ENCODE peak calls at places on chromosomes 1 and 21, in nine cellular contexts. One of them, this sample, is unnamed.

GRCh38 chr1:56864430-56864829 is 9.8 kb downstream of the C8A start:
- DNase-seq in sciatic nerve: no peak
- DNase-seq in NCI-H1436: no peak
- DNase-seq in activated CD8-positive, alpha-beta memory T cell treated with anti-CD3 and anti-CD28 coated beads for 1 hour: no peak
- DNase-seq in NCI-H1417 treated with DMSO at 0.1 percent for 48 hours: no peak
- DNase-seq in K562: no peak
- DNase-seq in NCI-H524: no peak
- DNase-seq in BJ: no peak
- DNase-seq in NB4: no peak
- DNase-seq in this sample: no peak

GRCh38 chr1:211616231-211617031 is 37.5 kb upstream of the SLC30A1 start:
- DNase-seq in NCI-H524: no peak
- DNase-seq in NCI-H1436: no peak
- DNase-seq in NCI-H1417 treated with DMSO at 0.1 percent for 48 hours: no peak
- DNase-seq in BJ: no peak
- DNase-seq in K562: no peak
- DNase-seq in NB4: no peak
- DNase-seq in activated CD8-positive, alpha-beta memory T cell treated with anti-CD3 and anti-CD28 coated beads for 1 hour: no peak
- DNase-seq in sciatic nerve: peak
- DNase-seq in this sample: no peak

GRCh38 chr1:100631015-100631521 is 88.5 kb upstream of the VCAM1 start:
- DNase-seq in K562: no peak
- DNase-seq in NCI-H1417 treated with DMSO at 0.1 percent for 48 hours: no peak
- DNase-seq in activated CD8-positive, alpha-beta memory T cell treated with anti-CD3 and anti-CD28 coated beads for 1 hour: no peak
- DNase-seq in NB4: peak
- DNase-seq in NCI-H1436: no peak
- DNase-seq in NCI-H524: no peak
- DNase-seq in BJ: no peak
- DNase-seq in sciatic nerve: no peak
- DNase-seq in this sample: no peak

GRCh38 chr1:230682274-230682673 is 31.6 kb downstream of the AGT start:
- DNase-seq in NCI-H1436: no peak
- DNase-seq in BJ: no peak
- DNase-seq in NCI-H524: peak
- DNase-seq in sciatic nerve: no peak
- DNase-seq in activated CD8-positive, alpha-beta memory T cell treated with anti-CD3 and anti-CD28 coated beads for 1 hour: no peak
- DNase-seq in NCI-H1417 treated with DMSO at 0.1 percent for 48 hours: no peak
- DNase-seq in NB4: no peak
- DNase-seq in K562: peak
- DNase-seq in this sample: no peak

GRCh38 chr21:28338906-28339305 is 653.8 kb downstream of the LTN1 start:
- DNase-seq in activated CD8-positive, alpha-beta memory T cell treated with anti-CD3 and anti-CD28 coated beads for 1 hour: no peak
- DNase-seq in NCI-H1417 treated with DMSO at 0.1 percent for 48 hours: no peak
- DNase-seq in NCI-H1436: no peak
- DNase-seq in NB4: no peak
- DNase-seq in K562: no peak
- DNase-seq in NCI-H524: no peak
- DNase-seq in sciatic nerve: no peak
- DNase-seq in BJ: no peak
- DNase-seq in this sample: no peak

GRCh38 chr1:195026792-195027191 is 1581.4 kb downstream of the KCNT2 start:
- DNase-seq in sciatic nerve: no peak
- DNase-seq in BJ: no peak
- DNase-seq in NB4: no peak
- DNase-seq in K562: no peak
- DNase-seq in NCI-H524: no peak
- DNase-seq in activated CD8-positive, alpha-beta memory T cell treated with anti-CD3 and anti-CD28 coated beads for 1 hour: no peak
- DNase-seq in NCI-H1417 treated with DMSO at 0.1 percent for 48 hours: no peak
- DNase-seq in NCI-H1436: no peak
- DNase-seq in this sample: no peak

GRCh38 chr1:103265551-103265950 is 157.2 kb upstream of the COL11A1 start:
- DNase-seq in BJ: no peak
- DNase-seq in NB4: no peak
- DNase-seq in sciatic nerve: no peak
- DNase-seq in NCI-H1417 treated with DMSO at 0.1 percent for 48 hours: no peak
- DNase-seq in NCI-H524: no peak
- DNase-seq in activated CD8-positive, alpha-beta memory T cell treated with anti-CD3 and anti-CD28 coated beads for 1 hour: no peak
- DNase-seq in NCI-H1436: no peak
- DNase-seq in K562: no peak
- DNase-seq in this sample: no peak

GRCh38 chr1:215055281-215055935 is 27.1 kb upstream of the KCNK2 start:
- DNase-seq in NCI-H1436: no peak
- DNase-seq in K562: no peak
- DNase-seq in NB4: no peak
- DNase-seq in sciatic nerve: no peak
- DNase-seq in NCI-H524: no peak
- DNase-seq in activated CD8-positive, alpha-beta memory T cell treated with anti-CD3 and anti-CD28 coated beads for 1 hour: no peak
- DNase-seq in NCI-H1417 treated with DMSO at 0.1 percent for 48 hours: no peak
- DNase-seq in BJ: no peak
- DNase-seq in this sample: no peak

GRCh38 chr21:41573902-41574690 is 66.1 kb upstream of the TMPRSS2 start:
- DNase-seq in K562: no peak
- DNase-seq in NCI-H524: no peak
- DNase-seq in NB4: no peak
- DNase-seq in NCI-H1417 treated with DMSO at 0.1 percent for 48 hours: no peak
- DNase-seq in NCI-H1436: no peak
- DNase-seq in activated CD8-positive, alpha-beta memory T cell treated with anti-CD3 and anti-CD28 coated beads for 1 hour: no peak
- DNase-seq in BJ: no peak
- DNase-seq in sciatic nerve: no peak
- DNase-seq in this sample: no peak

GRCh38 chr1:204398197-204399125 is 13.2 kb downstream of the PPP1R15B start:
- DNase-seq in activated CD8-positive, alpha-beta memory T cell treated with anti-CD3 and anti-CD28 coated beads for 1 hour: no peak
- DNase-seq in BJ: no peak
- DNase-seq in K562: peak
- DNase-seq in NCI-H1436: peak
- DNase-seq in sciatic nerve: no peak
- DNase-seq in NB4: peak
- DNase-seq in NCI-H1417 treated with DMSO at 0.1 percent for 48 hours: peak
- DNase-seq in NCI-H524: peak
- DNase-seq in this sample: peak

GRCh38 chr1:39183503-39184353 is 20.8 kb upstream of the MACF1 start:
- DNase-seq in NB4: peak
- DNase-seq in BJ: peak
- DNase-seq in K562: peak
- DNase-seq in sciatic nerve: no peak
- DNase-seq in NCI-H1417 treated with DMSO at 0.1 percent for 48 hours: peak
- DNase-seq in NCI-H524: peak
- DNase-seq in activated CD8-positive, alpha-beta memory T cell treated with anti-CD3 and anti-CD28 coated beads for 1 hour: peak
- DNase-seq in NCI-H1436: peak
- DNase-seq in this sample: peak

GRCh38 chr21:16539041-16539440 is 809.3 kb downstream of the USP25 start:
- DNase-seq in NB4: no peak
- DNase-seq in NCI-H524: no peak
- DNase-seq in BJ: no peak
- DNase-seq in sciatic nerve: no peak
- DNase-seq in activated CD8-positive, alpha-beta memory T cell treated with anti-CD3 and anti-CD28 coated beads for 1 hour: no peak
- DNase-seq in NCI-H1436: no peak
- DNase-seq in K562: no peak
- DNase-seq in NCI-H1417 treated with DMSO at 0.1 percent for 48 hours: no peak
- DNase-seq in this sample: no peak

GRCh38 chr1:102182603-102183260 is 186.0 kb upstream of the OLFM3 start:
- DNase-seq in sciatic nerve: no peak
- DNase-seq in NCI-H1417 treated with DMSO at 0.1 percent for 48 hours: no peak
- DNase-seq in BJ: no peak
- DNase-seq in K562: no peak
- DNase-seq in NCI-H524: no peak
- DNase-seq in activated CD8-positive, alpha-beta memory T cell treated with anti-CD3 and anti-CD28 coated beads for 1 hour: no peak
- DNase-seq in NB4: no peak
- DNase-seq in NCI-H1436: no peak
- DNase-seq in this sample: no peak

GRCh38 chr1:212699104-212699838 is 369 bp downstream of the BATF3 start:
- DNase-seq in NCI-H1417 treated with DMSO at 0.1 percent for 48 hours: no peak
- DNase-seq in sciatic nerve: peak
- DNase-seq in BJ: no peak
- DNase-seq in activated CD8-positive, alpha-beta memory T cell treated with anti-CD3 and anti-CD28 coated beads for 1 hour: no peak
- DNase-seq in NCI-H1436: peak
- DNase-seq in NCI-H524: peak
- DNase-seq in K562: peak
- DNase-seq in NB4: peak
- DNase-seq in this sample: peak

GRCh38 chr1:98305362-98305761 is 356.2 kb upstream of the SNX7 start:
- DNase-seq in K562: no peak
- DNase-seq in NB4: no peak
- DNase-seq in sciatic nerve: no peak
- DNase-seq in BJ: no peak
- DNase-seq in NCI-H1436: no peak
- DNase-seq in NCI-H1417 treated with DMSO at 0.1 percent for 48 hours: no peak
- DNase-seq in NCI-H524: no peak
- DNase-seq in activated CD8-positive, alpha-beta memory T cell treated with anti-CD3 and anti-CD28 coated beads for 1 hour: no peak
- DNase-seq in this sample: no peak

GRCh38 chr1:30673395-30673794 is 50.0 kb downstream of the MATN1 start:
- DNase-seq in NCI-H1417 treated with DMSO at 0.1 percent for 48 hours: no peak
- DNase-seq in K562: no peak
- DNase-seq in NCI-H1436: no peak
- DNase-seq in activated CD8-positive, alpha-beta memory T cell treated with anti-CD3 and anti-CD28 coated beads for 1 hour: no peak
- DNase-seq in NCI-H524: no peak
- DNase-seq in sciatic nerve: no peak
- DNase-seq in BJ: no peak
- DNase-seq in NB4: no peak
- DNase-seq in this sample: no peak

GRCh38 chr21:29725025-29725736 is 214.6 kb downstream of the GRIK1 start:
- DNase-seq in NCI-H524: no peak
- DNase-seq in NCI-H1436: peak
- DNase-seq in BJ: no peak
- DNase-seq in NCI-H1417 treated with DMSO at 0.1 percent for 48 hours: no peak
- DNase-seq in activated CD8-positive, alpha-beta memory T cell treated with anti-CD3 and anti-CD28 coated beads for 1 hour: no peak
- DNase-seq in NB4: no peak
- DNase-seq in sciatic nerve: no peak
- DNase-seq in K562: no peak
- DNase-seq in this sample: no peak

GRCh38 chr1:147080671-147081394 is 91.4 kb downstream of the PRKAB2 start:
- DNase-seq in NB4: no peak
- DNase-seq in K562: no peak
- DNase-seq in NCI-H1436: no peak
- DNase-seq in NCI-H524: peak
- DNase-seq in activated CD8-positive, alpha-beta memory T cell treated with anti-CD3 and anti-CD28 coated beads for 1 hour: no peak
- DNase-seq in NCI-H1417 treated with DMSO at 0.1 percent for 48 hours: no peak
- DNase-seq in BJ: no peak
- DNase-seq in sciatic nerve: no peak
- DNase-seq in this sample: no peak

GRCh38 chr21:46245213-46245915 is 16.8 kb upstream of the LSS start:
- DNase-seq in NCI-H1417 treated with DMSO at 0.1 percent for 48 hours: no peak
- DNase-seq in K562: no peak
- DNase-seq in BJ: no peak
- DNase-seq in NB4: no peak
- DNase-seq in activated CD8-positive, alpha-beta memory T cell treated with anti-CD3 and anti-CD28 coated beads for 1 hour: no peak
- DNase-seq in NCI-H1436: no peak
- DNase-seq in sciatic nerve: no peak
- DNase-seq in NCI-H524: no peak
- DNase-seq in this sample: no peak

GRCh38 chr1:44784094-44785026 is 3.6 kb downstream of the BEST4 start:
- DNase-seq in NCI-H1436: no peak
- DNase-seq in NCI-H1417 treated with DMSO at 0.1 percent for 48 hours: no peak
- DNase-seq in NCI-H524: peak
- DNase-seq in K562: no peak
- DNase-seq in sciatic nerve: no peak
- DNase-seq in BJ: no peak
- DNase-seq in NB4: peak
- DNase-seq in activated CD8-positive, alpha-beta memory T cell treated with anti-CD3 and anti-CD28 coated beads for 1 hour: no peak
- DNase-seq in this sample: no peak

GRCh38 chr1:177687544-177687943 is 282.3 kb downstream of the SEC16B start:
- DNase-seq in BJ: no peak
- DNase-seq in NB4: no peak
- DNase-seq in K562: no peak
- DNase-seq in NCI-H1436: no peak
- DNase-seq in activated CD8-positive, alpha-beta memory T cell treated with anti-CD3 and anti-CD28 coated beads for 1 hour: no peak
- DNase-seq in NCI-H524: no peak
- DNase-seq in sciatic nerve: no peak
- DNase-seq in NCI-H1417 treated with DMSO at 0.1 percent for 48 hours: no peak
- DNase-seq in this sample: no peak

GRCh38 chr1:204280099-204280498 is 66.3 kb upstream of the GOLT1A start:
- DNase-seq in NB4: no peak
- DNase-seq in NCI-H524: no peak
- DNase-seq in NCI-H1436: no peak
- DNase-seq in K562: no peak
- DNase-seq in sciatic nerve: no peak
- DNase-seq in NCI-H1417 treated with DMSO at 0.1 percent for 48 hours: no peak
- DNase-seq in BJ: no peak
- DNase-seq in activated CD8-positive, alpha-beta memory T cell treated with anti-CD3 and anti-CD28 coated beads for 1 hour: no peak
- DNase-seq in this sample: no peak

GRCh38 chr1:200982071-200982945 is 41.2 kb downstream of the KIF21B start:
- DNase-seq in NCI-H1436: no peak
- DNase-seq in K562: no peak
- DNase-seq in activated CD8-positive, alpha-beta memory T cell treated with anti-CD3 and anti-CD28 coated beads for 1 hour: no peak
- DNase-seq in sciatic nerve: no peak
- DNase-seq in NB4: peak
- DNase-seq in NCI-H524: peak
- DNase-seq in BJ: no peak
- DNase-seq in NCI-H1417 treated with DMSO at 0.1 percent for 48 hours: no peak
- DNase-seq in this sample: no peak

GRCh38 chr21:37594472-37594951 is 227.9 kb downstream of the DYRK1A start:
- DNase-seq in activated CD8-positive, alpha-beta memory T cell treated with anti-CD3 and anti-CD28 coated beads for 1 hour: no peak
- DNase-seq in K562: no peak
- DNase-seq in NCI-H524: no peak
- DNase-seq in NCI-H1436: no peak
- DNase-seq in NB4: no peak
- DNase-seq in NCI-H1417 treated with DMSO at 0.1 percent for 48 hours: no peak
- DNase-seq in BJ: no peak
- DNase-seq in sciatic nerve: no peak
- DNase-seq in this sample: no peak

GRCh38 chr1:84442256-84442655 is 36.8 kb upstream of the RPF1 start:
- DNase-seq in BJ: peak
- DNase-seq in NCI-H1436: no peak
- DNase-seq in NCI-H524: peak
- DNase-seq in K562: peak
- DNase-seq in sciatic nerve: no peak
- DNase-seq in activated CD8-positive, alpha-beta memory T cell treated with anti-CD3 and anti-CD28 coated beads for 1 hour: no peak
- DNase-seq in NB4: peak
- DNase-seq in NCI-H1417 treated with DMSO at 0.1 percent for 48 hours: no peak
- DNase-seq in this sample: peak

GRCh38 chr1:209402697-209403096 is 180.8 kb upstream of the CAMK1G start:
- DNase-seq in NCI-H524: no peak
- DNase-seq in BJ: no peak
- DNase-seq in K562: no peak
- DNase-seq in activated CD8-positive, alpha-beta memory T cell treated with anti-CD3 and anti-CD28 coated beads for 1 hour: no peak
- DNase-seq in NCI-H1436: no peak
- DNase-seq in sciatic nerve: no peak
- DNase-seq in NCI-H1417 treated with DMSO at 0.1 percent for 48 hours: no peak
- DNase-seq in NB4: no peak
- DNase-seq in this sample: no peak

GRCh38 chr1:205429742-205430464 is 8.0 kb upstream of the LEMD1 start:
- DNase-seq in NCI-H1417 treated with DMSO at 0.1 percent for 48 hours: no peak
- DNase-seq in NB4: no peak
- DNase-seq in BJ: no peak
- DNase-seq in activated CD8-positive, alpha-beta memory T cell treated with anti-CD3 and anti-CD28 coated beads for 1 hour: no peak
- DNase-seq in sciatic nerve: no peak
- DNase-seq in NCI-H524: peak
- DNase-seq in NCI-H1436: no peak
- DNase-seq in K562: no peak
- DNase-seq in this sample: no peak

GRCh38 chr1:27076803-27077202 is 64.2 kb upstream of the TENT5B start:
- DNase-seq in NB4: no peak
- DNase-seq in K562: no peak
- DNase-seq in NCI-H524: no peak
- DNase-seq in NCI-H1436: no peak
- DNase-seq in NCI-H1417 treated with DMSO at 0.1 percent for 48 hours: no peak
- DNase-seq in activated CD8-positive, alpha-beta memory T cell treated with anti-CD3 and anti-CD28 coated beads for 1 hour: no peak
- DNase-seq in BJ: no peak
- DNase-seq in sciatic nerve: no peak
- DNase-seq in this sample: no peak

GRCh38 chr1:209268479-209268878 is 315.0 kb upstream of the CAMK1G start:
- DNase-seq in BJ: no peak
- DNase-seq in activated CD8-positive, alpha-beta memory T cell treated with anti-CD3 and anti-CD28 coated beads for 1 hour: no peak
- DNase-seq in NCI-H524: no peak
- DNase-seq in sciatic nerve: no peak
- DNase-seq in NB4: no peak
- DNase-seq in K562: no peak
- DNase-seq in NCI-H1436: no peak
- DNase-seq in NCI-H1417 treated with DMSO at 0.1 percent for 48 hours: no peak
- DNase-seq in this sample: no peak

GRCh38 chr1:21664806-21665588 is 4.2 kb downstream of the RAP1GAP start:
- DNase-seq in NCI-H1436: no peak
- DNase-seq in NB4: no peak
- DNase-seq in NCI-H524: no peak
- DNase-seq in BJ: no peak
- DNase-seq in sciatic nerve: peak
- DNase-seq in NCI-H1417 treated with DMSO at 0.1 percent for 48 hours: no peak
- DNase-seq in activated CD8-positive, alpha-beta memory T cell treated with anti-CD3 and anti-CD28 coated beads for 1 hour: no peak
- DNase-seq in K562: no peak
- DNase-seq in this sample: no peak

GRCh38 chr1:59178339-59178744 is 118.6 kb upstream of the FGGY start:
- DNase-seq in NCI-H1436: no peak
- DNase-seq in K562: no peak
- DNase-seq in NB4: no peak
- DNase-seq in NCI-H1417 treated with DMSO at 0.1 percent for 48 hours: no peak
- DNase-seq in BJ: no peak
- DNase-seq in NCI-H524: no peak
- DNase-seq in sciatic nerve: peak
- DNase-seq in activated CD8-positive, alpha-beta memory T cell treated with anti-CD3 and anti-CD28 coated beads for 1 hour: no peak
- DNase-seq in this sample: no peak

This sample was measured in HEK293T.